ENCODE peak calls at places on chromosomes 2 and 18, in eight cellular contexts. G, F, V, P, N, B, R and U are unnamed samples. For H3K4me1, the result is how much of the 10 kb centered on the place peaks cover.

GRCh38 chr2:142992843-142993242 is 115.4 kb downstream of the KYNU start:
- DNase-seq in R (no peak), G (no peak), V (no peak), N (no peak), F (no peak), P (peak), B (no peak), U (no peak)

GRCh38 chr2:119741868-119742267 is 17.9 kb upstream of the PTPN4 start:
- DNase-seq in F (no peak), R (no peak), N (no peak), V (no peak), G (no peak), P (no peak), B (no peak), U (no peak)

GRCh38 chr2:182559623-182560022 is 132.8 kb upstream of the PDE1A start:
- DNase-seq in F (no peak), R (no peak), V (peak), P (peak), N (no peak), G (no peak), B (no peak), U (no peak)

GRCh38 chr18:48817021-48817461 is 133.7 kb downstream of the SMAD7 start:
- DNase-seq in R (no peak), F (peak), V (no peak), B (no peak), G (no peak), P (no peak), N (peak), U (no peak)

GRCh38 chr2:168340931-168341330 is 93.5 kb upstream of the STK39 start:
- DNase-seq in V (no peak), F (no peak), N (no peak), P (no peak), G (no peak), R (no peak), B (no peak), U (no peak)

GRCh38 chr18:11937874-11938478 is 29.9 kb upstream of the MPPE1 start:
- DNase-seq in N (peak), R (no peak), F (peak), B (peak), V (peak), P (no peak), G (peak), U (peak)

GRCh38 chr2:220188031-220188430 is 560.6 kb downstream of the SLC4A3 start:
- DNase-seq in G (no peak), V (peak), F (no peak), B (no peak), N (no peak), P (peak), R (no peak), U (peak)

GRCh38 chr2:236641051-236641450 is 71.4 kb downstream of the ACKR3 start:
- DNase-seq in R (no peak), F (no peak), G (peak), P (no peak), V (no peak), N (peak), B (no peak), U (no peak)

GRCh38 chr2:210955591-210955990 is 399.2 kb downstream of the CPS1 start:
- DNase-seq in G (no peak), F (no peak), N (no peak), P (peak), B (no peak), R (no peak), V (peak), U (no peak)

GRCh38 chr18:38948436-38948835 is 1382.8 kb upstream of the CELF4 start:
- DNase-seq in R (no peak), N (no peak), B (no peak), F (no peak), G (no peak), P (no peak), V (no peak), U (no peak)

GRCh38 chr2:129794517-129794916 is 184.9 kb upstream of the RAB6C start:
- DNase-seq in N (no peak), F (no peak), P (no peak), V (no peak), B (no peak), G (no peak), R (no peak), U (no peak)

GRCh38 chr2:19607931-19608762 is 249.7 kb upstream of the OSR1 start:
- DNase-seq in N (no peak), B (peak), G (no peak), V (peak), R (no peak), F (no peak), P (peak), U (peak)

GRCh38 chr2:17475285-17475684 is 43.0 kb downstream of the RAD51AP2 start:
- DNase-seq in P (no peak), F (no peak), R (no peak), B (no peak), V (peak), N (no peak), G (no peak), U (peak)

GRCh38 chr2:218430721-218431120 is 11.8 kb downstream of the VIL1 start:
- DNase-seq in N (no peak), V (no peak), F (no peak), G (no peak), P (no peak), R (no peak), B (no peak), U (no peak)

GRCh38 chr2:240438810-240439697 is 3.6 kb downstream of the GPC1 start:
- DNase-seq in R (peak), F (no peak), G (peak), N (peak), P (no peak), B (peak), V (peak), U (no peak)

GRCh38 chr2:132595186-132595585 is 74.8 kb downstream of the LYPD1 start:
- DNase-seq in V (no peak), G (no peak), R (no peak), P (no peak), B (no peak), N (no peak), F (no peak), U (no peak)

GRCh38 chr18:45588831-45589558 is 26.3 kb upstream of the SLC14A2 start:
- DNase-seq in V (no peak), R (no peak), P (peak), N (peak), B (no peak), G (no peak), F (no peak), U (no peak)

GRCh38 chr2:39494784-39495251 is 57.7 kb upstream of the MAP4K3 start:
- DNase-seq in B (peak), V (peak), R (no peak), N (peak), G (no peak), F (no peak), P (peak), U (no peak)

GRCh38 chr18:21218862-21219261 is 23.2 kb upstream of the GREB1L start:
- DNase-seq in N (no peak), G (no peak), R (no peak), V (no peak), F (no peak), B (no peak), P (no peak), U (no peak)

GRCh38 chr18:75959150-75959549 is 531.6 kb upstream of the SMIM21 start:
- DNase-seq in N (no peak), G (no peak), P (no peak), R (no peak), V (no peak), F (no peak), B (no peak), U (no peak)

GRCh38 chr18:75962177-75962576 is 532.9 kb downstream of the ZNF516 start:
- DNase-seq in N (no peak), B (no peak), P (no peak), R (no peak), G (no peak), V (no peak), F (no peak), U (no peak)

GRCh38 chr18:75958683-75959082 is 531.2 kb upstream of the SMIM21 start:
- DNase-seq in B (no peak), F (no peak), N (no peak), R (no peak), G (no peak), V (no peak), P (no peak), U (no peak)
- TF ChIP-seq CTCF in B (no peak), F (no peak), N (no peak), R (no peak), G (no peak), V (peak), P (no peak), U (no peak)

GRCh38 chr2:74079522-74080341 is 68.0 kb downstream of the BOLA3 start:
- DNase-seq in G (no peak), P (no peak), N (no peak), R (no peak), B (no peak), V (no peak), F (peak), U (no peak)
- H3K27ac ChIP-seq in G (no peak), P (no peak), N (no peak), R (no peak), B (no peak), V (no peak), F (peak), U (peak)

GRCh38 chr18:47729356-47729755 is 201.1 kb downstream of the SMAD2 start:
- DNase-seq in B (no peak), F (no peak), P (no peak), V (no peak), N (no peak), G (no peak), R (no peak), U (no peak)
- H3K4me1 ChIP-seq in B (under half), F (under half), P (under half), V (under half), N (under half), G (under half), R (under half), U (under half)

GRCh38 chr18:55464581-55464980 is 123.4 kb downstream of the TCF4 start:
- DNase-seq in B (no peak), F (no peak), P (no peak), R (no peak), V (no peak), G (no peak), N (no peak), U (no peak)

GRCh38 chr18:55462652-55463051 is 125.3 kb downstream of the TCF4 start:
- DNase-seq in R (no peak), P (no peak), V (no peak), G (no peak), B (no peak), N (no peak), F (no peak), U (peak)

GRCh38 chr18:55461843-55462242 is 126.1 kb downstream of the TCF4 start:
- DNase-seq in N (no peak), P (no peak), G (no peak), B (no peak), R (no peak), V (no peak), F (no peak), U (no peak)

GRCh38 chr18:55466789-55467188 is 121.2 kb downstream of the TCF4 start:
- DNase-seq in G (no peak), F (no peak), R (no peak), P (no peak), V (no peak), B (no peak), N (no peak), U (no peak)

DNA sequence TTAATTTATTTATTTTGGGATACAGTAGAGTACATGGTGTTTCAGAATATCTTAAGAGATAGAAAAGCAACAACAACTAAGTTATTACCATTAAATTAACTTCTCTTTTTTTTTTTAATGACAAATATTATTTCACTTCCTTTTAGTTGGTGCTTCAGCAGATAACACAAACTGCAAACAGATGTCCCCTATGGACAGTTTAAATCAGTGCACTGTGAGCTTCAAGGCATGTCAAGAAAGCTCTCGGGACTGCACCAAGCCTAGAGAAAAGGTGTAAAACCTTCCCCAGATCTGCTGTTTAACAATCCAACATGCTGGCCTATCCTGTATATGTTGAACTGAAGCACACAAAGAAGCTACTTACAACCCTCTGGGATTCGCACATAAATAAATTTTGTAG is 122.7 kb downstream of the TCF4 start:
- DNase-seq in P (no peak), V (no peak), G (no peak), N (no peak), R (no peak), B (no peak), F (no peak), U (no peak)
- TF ChIP-seq CTCF in P (no peak), V (no peak), G (no peak), N (no peak), R (no peak), B (no peak), F (no peak), U (no peak)

GRCh38 chr2:241777167-241777685 is 604 bp downstream of the GAL3ST2 start:
- DNase-seq in B (no peak), R (peak), V (no peak), N (no peak), G (no peak), P (no peak), F (no peak), U (no peak)
- H3K27ac ChIP-seq in B (no peak), R (no peak), V (no peak), N (no peak), G (no peak), P (no peak), F (peak), U (no peak)

GRCh38 chr18:63260075-63260754 is 59.4 kb downstream of the BCL2 start:
- DNase-seq in F (no peak), R (peak), P (no peak), V (no peak), G (no peak), B (no peak), N (no peak), U (no peak)
- H3K4me1 ChIP-seq in F (under half), R (under half), P (under half), V (under half), G (under half), B (under half), N (under half), U (under half)

GRCh38 chr18:42334931-42335330 is 379.9 kb downstream of the PIK3C3 start:
- DNase-seq in V (no peak), P (no peak), B (no peak), F (no peak), G (no peak), N (no peak), R (no peak), U (no peak)

GRCh38 chr18:42328931-42329330 is 373.9 kb downstream of the PIK3C3 start:
- DNase-seq in R (no peak), P (no peak), N (no peak), B (no peak), V (no peak), F (no peak), G (no peak), U (no peak)

GRCh38 chr18:42336139-42336538 is 381.1 kb downstream of the PIK3C3 start:
- DNase-seq in N (no peak), F (no peak), R (no peak), B (no peak), G (no peak), V (no peak), P (no peak), U (no peak)

DNA sequence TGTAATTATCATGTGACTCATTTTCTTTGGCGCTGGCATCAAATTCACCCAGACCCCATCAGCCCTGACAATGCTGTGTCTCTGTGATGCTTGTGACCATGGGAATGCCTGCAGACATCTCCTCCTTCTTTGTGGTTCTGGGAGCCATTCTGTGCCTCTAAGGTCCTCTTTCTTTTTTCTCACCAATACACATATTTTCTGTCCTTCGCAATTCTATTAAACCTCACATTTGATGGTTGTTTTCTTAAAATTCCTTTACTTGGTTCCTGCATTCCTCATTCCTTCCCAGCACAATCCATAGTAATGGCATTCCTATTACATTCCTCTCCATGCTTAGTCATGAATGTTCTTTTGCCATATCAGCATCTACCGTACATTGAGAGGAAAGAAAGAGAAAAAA is 375.3 kb downstream of the PIK3C3 start:
- DNase-seq in R (no peak), B (no peak), P (peak), G (no peak), N (no peak), F (no peak), V (no peak), U (no peak)
- TF ChIP-seq CTCF in R (no peak), B (no peak), P (no peak), G (no peak), N (no peak), F (no peak), V (no peak), U (no peak)